ENCODE peak calls at places on chromosomes 7 and 10, in six cellular contexts. One of them, this sample, is unnamed.

GRCh38 chr10:95133997-95134396 is 60.0 kb upstream of the ACSM6 start:
- DNase-seq in HT-29: no peak
- DNase-seq in T-cell: no peak
- DNase-seq in EH: peak; percentile 18
- DNase-seq in GM06990: no peak
- DNase-seq in head of caudate nucleus: no peak
- DNase-seq in this sample: no peak

GRCh38 chr7:34845666-34846361 is 187.8 kb downstream of the NPSR1 start:
- DNase-seq in HT-29: peak; percentile 11
- DNase-seq in T-cell: no peak
- DNase-seq in EH: no peak
- DNase-seq in GM06990: no peak
- DNase-seq in head of caudate nucleus: no peak
- DNase-seq in this sample: no peak

GRCh38 chr10:103186128-103186527 is 6.9 kb downstream of the NT5C2 start:
- DNase-seq in HT-29: no peak
- DNase-seq in T-cell: no peak
- DNase-seq in EH: no peak
- DNase-seq in GM06990: no peak
- DNase-seq in head of caudate nucleus: no peak
- DNase-seq in this sample: no peak

GRCh38 chr10:81068446-81068845 is 530.7 kb downstream of the SH2D4B start:
- DNase-seq in HT-29: no peak
- DNase-seq in T-cell: no peak
- DNase-seq in EH: no peak
- DNase-seq in GM06990: no peak
- DNase-seq in head of caudate nucleus: peak; percentile 61
- DNase-seq in this sample: no peak

GRCh38 chr10:13227031-13227430 is 7.1 kb downstream of the UCMA start:
- DNase-seq in HT-29: no peak
- DNase-seq in T-cell: no peak
- DNase-seq in EH: no peak
- DNase-seq in GM06990: no peak
- DNase-seq in head of caudate nucleus: no peak
- DNase-seq in this sample: no peak

GRCh38 chr10:30583778-30584415 is 45.7 kb downstream of the LYZL2 start:
- DNase-seq in HT-29: peak; percentile 91
- DNase-seq in T-cell: no peak
- DNase-seq in EH: peak; percentile 63
- DNase-seq in GM06990: peak; percentile 23
- DNase-seq in head of caudate nucleus: peak; percentile 79
- DNase-seq in this sample: peak; percentile 49

GRCh38 chr10:7626283-7626682 is 40.5 kb downstream of the ITIH5 start:
- DNase-seq in HT-29: no peak
- DNase-seq in T-cell: no peak
- DNase-seq in EH: no peak
- DNase-seq in GM06990: no peak
- DNase-seq in head of caudate nucleus: no peak
- DNase-seq in this sample: no peak

GRCh38 chr10:29598861-29599311 is 35.9 kb downstream of the SVIL start:
- DNase-seq in HT-29: no peak
- DNase-seq in T-cell: no peak
- DNase-seq in EH: peak; percentile 52
- DNase-seq in GM06990: no peak
- DNase-seq in head of caudate nucleus: no peak
- DNase-seq in this sample: no peak

GRCh38 chr7:5704534-5704922 is 76.9 kb downstream of the RNF216 start:
- DNase-seq in HT-29: peak; percentile 90
- DNase-seq in T-cell: peak; percentile 58
- DNase-seq in EH: peak; percentile 85
- DNase-seq in GM06990: no peak
- DNase-seq in head of caudate nucleus: peak; percentile 93
- DNase-seq in this sample: peak; percentile 65

GRCh38 chr7:112205348-112206237 is 606 bp downstream of the DOCK4 start:
- DNase-seq in HT-29: peak; percentile 54
- DNase-seq in T-cell: no peak
- DNase-seq in EH: peak; percentile 54
- DNase-seq in GM06990: peak; percentile 61
- DNase-seq in head of caudate nucleus: peak; percentile 80
- DNase-seq in this sample: peak; percentile 47

GRCh38 chr7:13115157-13115772 is 427.8 kb downstream of the ARL4A start:
- DNase-seq in HT-29: peak; percentile 44
- DNase-seq in T-cell: no peak
- DNase-seq in EH: peak; percentile 3
- DNase-seq in GM06990: no peak
- DNase-seq in head of caudate nucleus: no peak
- DNase-seq in this sample: no peak

GRCh38 chr10:116371737-116372136 is 47.5 kb downstream of the CCDC172 start:
- DNase-seq in HT-29: no peak
- DNase-seq in T-cell: no peak
- DNase-seq in EH: peak; percentile 4
- DNase-seq in GM06990: no peak
- DNase-seq in head of caudate nucleus: no peak
- DNase-seq in this sample: no peak

GRCh38 chr10:49053053-49053997 is 62.0 kb downstream of the VSTM4 start:
- DNase-seq in HT-29: no peak
- DNase-seq in T-cell: no peak
- DNase-seq in EH: no peak
- DNase-seq in GM06990: peak; percentile 74
- DNase-seq in head of caudate nucleus: no peak
- DNase-seq in this sample: peak; percentile 50

GRCh38 chr7:96962221-96962620 is 43.1 kb upstream of the DLX6 start:
- DNase-seq in HT-29: no peak
- DNase-seq in T-cell: no peak
- DNase-seq in EH: peak; percentile 1
- DNase-seq in GM06990: no peak
- DNase-seq in head of caudate nucleus: no peak
- DNase-seq in this sample: no peak

GRCh38 chr7:36949711-36950600 is 225.7 kb upstream of the AOAH start:
- DNase-seq in HT-29: no peak
- DNase-seq in T-cell: no peak
- DNase-seq in EH: no peak
- DNase-seq in GM06990: no peak
- DNase-seq in head of caudate nucleus: peak; percentile 83
- DNase-seq in this sample: no peak

GRCh38 chr7:73650524-73650923 is 17.1 kb upstream of the VPS37D start:
- DNase-seq in HT-29: no peak
- DNase-seq in T-cell: no peak
- DNase-seq in EH: no peak
- DNase-seq in GM06990: no peak
- DNase-seq in head of caudate nucleus: no peak
- DNase-seq in this sample: no peak

GRCh38 chr10:94314913-94315545 is 47.7 kb downstream of the NOC3L start:
- DNase-seq in HT-29: no peak
- DNase-seq in T-cell: no peak
- DNase-seq in EH: peak; percentile 62
- DNase-seq in GM06990: no peak
- DNase-seq in head of caudate nucleus: no peak
- DNase-seq in this sample: no peak

GRCh38 chr10:76885815-76886214 is 751.8 kb downstream of the KCNMA1 start:
- DNase-seq in HT-29: no peak
- DNase-seq in T-cell: no peak
- DNase-seq in EH: no peak
- DNase-seq in GM06990: no peak
- DNase-seq in head of caudate nucleus: no peak
- DNase-seq in this sample: no peak

GRCh38 chr7:156380261-156380660 is 260.3 kb upstream of the RNF32 start:
- DNase-seq in HT-29: peak; percentile 68
- DNase-seq in T-cell: no peak
- DNase-seq in EH: no peak
- DNase-seq in GM06990: no peak
- DNase-seq in head of caudate nucleus: no peak
- DNase-seq in this sample: no peak

GRCh38 chr10:78640981-78641646 is 427.7 kb upstream of the ZMIZ1 start:
- DNase-seq in HT-29: no peak
- DNase-seq in T-cell: no peak
- DNase-seq in EH: no peak
- DNase-seq in GM06990: no peak
- DNase-seq in head of caudate nucleus: no peak
- DNase-seq in this sample: no peak

GRCh38 chr7:97026705-97027426 is 2.2 kb upstream of the DLX5 start:
- DNase-seq in HT-29: no peak
- DNase-seq in T-cell: no peak
- DNase-seq in EH: no peak
- DNase-seq in GM06990: no peak
- DNase-seq in head of caudate nucleus: no peak
- DNase-seq in this sample: no peak

GRCh38 chr7:94239661-94240234 is 154.9 kb upstream of the COL1A2 start:
- DNase-seq in HT-29: no peak
- DNase-seq in T-cell: no peak
- DNase-seq in EH: no peak
- DNase-seq in GM06990: no peak
- DNase-seq in head of caudate nucleus: no peak
- DNase-seq in this sample: no peak

GRCh38 chr10:62045765-62046521 is 144.4 kb downstream of the ARID5B start:
- DNase-seq in HT-29: peak; percentile 58
- DNase-seq in T-cell: no peak
- DNase-seq in EH: peak; percentile 99
- DNase-seq in GM06990: peak; percentile 36
- DNase-seq in head of caudate nucleus: no peak
- DNase-seq in this sample: no peak

GRCh38 chr10:2925631-2926030 is 141.7 kb upstream of the PFKP start:
- DNase-seq in HT-29: peak; percentile 70
- DNase-seq in T-cell: no peak
- DNase-seq in EH: peak; percentile 39
- DNase-seq in GM06990: no peak
- DNase-seq in head of caudate nucleus: peak; percentile 68
- DNase-seq in this sample: no peak

GRCh38 chr7:3065724-3066143 is 22.1 kb upstream of the CARD11 start:
- DNase-seq in HT-29: peak; percentile 56
- DNase-seq in T-cell: no peak
- DNase-seq in EH: no peak
- DNase-seq in GM06990: no peak
- DNase-seq in head of caudate nucleus: no peak
- DNase-seq in this sample: peak; percentile 65

GRCh38 chr10:75111906-75112703 is 649 bp downstream of the SAMD8 start:
- DNase-seq in HT-29: peak; percentile 62
- DNase-seq in T-cell: peak; percentile 35
- DNase-seq in EH: peak; percentile 66
- DNase-seq in GM06990: peak; percentile 68
- DNase-seq in head of caudate nucleus: peak; percentile 68
- DNase-seq in this sample: peak; percentile 68

GRCh38 chr10:82887488-82887887 is 1012.5 kb downstream of the NRG3 start:
- DNase-seq in HT-29: no peak
- DNase-seq in T-cell: no peak
- DNase-seq in EH: no peak
- DNase-seq in GM06990: no peak
- DNase-seq in head of caudate nucleus: no peak
- DNase-seq in this sample: no peak

GRCh38 chr10:85601526-85601925 is 765.1 kb downstream of the GRID1 start:
- DNase-seq in HT-29: no peak
- DNase-seq in T-cell: no peak
- DNase-seq in EH: no peak
- DNase-seq in GM06990: no peak
- DNase-seq in head of caudate nucleus: no peak
- DNase-seq in this sample: no peak

GRCh38 chr10:114009281-114009996 is 34.2 kb upstream of the ADRB1 start:
- DNase-seq in HT-29: no peak
- DNase-seq in T-cell: no peak
- DNase-seq in EH: peak; percentile 52
- DNase-seq in GM06990: no peak
- DNase-seq in head of caudate nucleus: no peak
- DNase-seq in this sample: no peak

GRCh38 chr10:45627412-45628048 is 45.0 kb downstream of the ZFAND4 start:
- DNase-seq in HT-29: no peak
- DNase-seq in T-cell: no peak
- DNase-seq in EH: no peak
- DNase-seq in GM06990: no peak
- DNase-seq in head of caudate nucleus: no peak
- DNase-seq in this sample: no peak

GRCh38 chr10:13395540-13395939 is 47.4 kb upstream of the SEPHS1 start:
- DNase-seq in HT-29: no peak
- DNase-seq in T-cell: no peak
- DNase-seq in EH: no peak
- DNase-seq in GM06990: no peak
- DNase-seq in head of caudate nucleus: no peak
- DNase-seq in this sample: no peak

GRCh38 chr7:29763266-29763665 is 43.0 kb upstream of the WIPF3 start:
- DNase-seq in HT-29: no peak
- DNase-seq in T-cell: no peak
- DNase-seq in EH: no peak
- DNase-seq in GM06990: no peak
- DNase-seq in head of caudate nucleus: no peak
- DNase-seq in this sample: no peak

GRCh38 chr7:40847921-40848320 is 713.1 kb downstream of the SUGCT start:
- DNase-seq in HT-29: no peak
- DNase-seq in T-cell: no peak
- DNase-seq in EH: no peak
- DNase-seq in GM06990: no peak
- DNase-seq in head of caudate nucleus: no peak
- DNase-seq in this sample: no peak

GRCh38 chr7:76396039-76396732 is 13.3 kb downstream of the SSC4D start:
- DNase-seq in HT-29: no peak
- DNase-seq in T-cell: no peak
- DNase-seq in EH: no peak
- DNase-seq in GM06990: no peak
- DNase-seq in head of caudate nucleus: peak; percentile 96
- DNase-seq in this sample: no peak

GRCh38 chr10:62705789-62706188 is 98.7 kb upstream of the ADO start:
- DNase-seq in HT-29: no peak
- DNase-seq in T-cell: no peak
- DNase-seq in EH: no peak
- DNase-seq in GM06990: no peak
- DNase-seq in head of caudate nucleus: no peak
- DNase-seq in this sample: no peak

GRCh38 chr7:138892016-138892630 is 89.1 kb downstream of the KIAA1549 start:
- DNase-seq in HT-29: no peak
- DNase-seq in T-cell: no peak
- DNase-seq in EH: no peak
- DNase-seq in GM06990: no peak
- DNase-seq in head of caudate nucleus: no peak
- DNase-seq in this sample: no peak

GRCh38 chr7:46153951-46154787 is 233.1 kb upstream of the IGFBP3 start:
- DNase-seq in HT-29: peak; percentile 22
- DNase-seq in T-cell: no peak
- DNase-seq in EH: no peak
- DNase-seq in GM06990: peak; percentile 48
- DNase-seq in head of caudate nucleus: no peak
- DNase-seq in this sample: no peak

GRCh38 chr10:71213761-71214440 is 1.5 kb downstream of the UNC5B start:
- DNase-seq in HT-29: no peak
- DNase-seq in T-cell: no peak
- DNase-seq in EH: peak; percentile 97
- DNase-seq in GM06990: no peak
- DNase-seq in head of caudate nucleus: peak; percentile 58
- DNase-seq in this sample: peak; percentile 33

This sample was measured in GM13976.